ENCODE peak calls at places on chromosomes 3 and 15, in four cellular contexts. N, S, X and G are unnamed samples.
A peak's percentile ranks its signal among the peaks of the same experiment; 100 is the strongest.

GRCh38 chr3:10333359-10333670 is 12.4 kb upstream of the SEC13 start:
- DNase-seq in S (no peak), N (no peak), X (no peak), G (no peak)

GRCh38 chr15:95468820-95469219 is 861.7 kb upstream of the NR2F2 start:
- DNase-seq in S (no peak), X (no peak), N (peak; percentile 8), G (no peak)

GRCh38 chr3:101200461-101200860 is 119.9 kb downstream of the IMPG2 start:
- DNase-seq in S (no peak), N (no peak), X (peak; percentile 19), G (no peak)

GRCh38 chr3:173750095-173750494 is 352.6 kb downstream of the NLGN1 start:
- DNase-seq in N (no peak), S (no peak), X (no peak), G (no peak)

GRCh38 chr3:97793415-97794019 is 28.3 kb upstream of the CRYBG3 start:
- DNase-seq in N (no peak), X (no peak), S (no peak), G (no peak)

GRCh38 chr3:128036119-128036518 is 16.1 kb upstream of the SEC61A1 start:
- DNase-seq in N (no peak), X (no peak), S (no peak), G (no peak)

GRCh38 chr3:107797586-107797985 is 274.8 kb downstream of the BBX start:
- DNase-seq in N (no peak), S (no peak), X (no peak), G (no peak)

GRCh38 chr15:88835646-88836045 is 32.4 kb downstream of the ACAN start:
- DNase-seq in S (no peak), N (no peak), X (no peak), G (no peak)

GRCh38 chr3:125157183-125157582 is 55.4 kb downstream of the SLC12A8 start:
- DNase-seq in N (no peak), X (no peak), S (no peak), G (no peak)